ENCODE peak calls at places on chromosomes 5 and 9, in four cellular contexts. W, C, H and P are unnamed samples.
A peak's percentile ranks its signal among the peaks of the same experiment; 100 is the strongest.

GRCh38 chr9:110191616-110192015 is 16.3 kb downstream of the C9orf152 start:
- DNase-seq in C (no peak), H (no peak), W (no peak), P (no peak)

GRCh38 chr5:30849801-30850370 is 343.6 kb upstream of the CDH6 start:
- DNase-seq in C (no peak), W (peak; percentile 22), H (peak; percentile 28), P (no peak)

GRCh38 chr5:54541823-54542783 is 24.5 kb downstream of the SNX18 start:
- DNase-seq in W (no peak), C (no peak), H (no peak), P (no peak)

GRCh38 chr5:10229306-10230048 is 20.2 kb downstream of the ATPSCKMT start:
- DNase-seq in C (no peak), H (no peak), W (no peak), P (no peak)

GRCh38 chr5:147393866-147394265 is 116.0 kb downstream of the DPYSL3 start:
- DNase-seq in H (no peak), W (no peak), C (no peak), P (no peak)

GRCh38 chr5:765948-766631 is 18.4 kb downstream of the ZDHHC11B start:
- DNase-seq in H (no peak), C (peak; percentile 41), W (no peak), P (no peak)

GRCh38 chr5:170273968-170274710 is 23.4 kb downstream of the LCP2 start:
- DNase-seq in W (peak; percentile 27), H (no peak), C (peak; percentile 42), P (no peak)

GRCh38 chr5:159448-160172 is 31.7 kb upstream of the LRRC14B start:
- DNase-seq in C (no peak), W (no peak), H (no peak), P (no peak)

GRCh38 chr5:113608113-113608551 is 94.6 kb downstream of the YTHDC2 start:
- DNase-seq in H (no peak), C (no peak), W (no peak), P (no peak)

GRCh38 chr9:110890416-110890815 is 147.9 kb downstream of the LPAR1 start:
- DNase-seq in W (no peak), H (no peak), C (no peak), P (no peak)

GRCh38 chr9:38162332-38162985 is 93.4 kb upstream of the SHB start:
- DNase-seq in H (no peak), C (no peak), W (no peak), P (no peak)

GRCh38 chr5:178587793-178588611 is 2.2 kb downstream of the COL23A1 start:
- DNase-seq in C (no peak), H (no peak), W (no peak), P (no peak)

GRCh38 chr5:164844348-164844747 is 1338.9 kb downstream of the MAT2B start:
- DNase-seq in C (no peak), H (no peak), W (no peak), P (no peak)

GRCh38 chr9:108776920-108777650 is 78.7 kb downstream of the ACTL7B start:
- DNase-seq in H (peak; percentile 81), C (no peak), W (no peak), P (no peak)

GRCh38 chr5:149094996-149095395 is 32.1 kb upstream of the SH3TC2 start:
- DNase-seq in H (no peak), C (no peak), W (no peak), P (no peak)

GRCh38 chr5:146401021-146401420 is 46.1 kb upstream of the TCERG1 start:
- DNase-seq in C (no peak), W (no peak), H (no peak), P (no peak)

GRCh38 chr5:10493884-10494283 is 52.2 kb downstream of the ROPN1L start:
- DNase-seq in H (no peak), C (no peak), W (no peak), P (no peak)

GRCh38 chr9:86598411-86599239 is 244.4 kb upstream of the TUT7 start:
- DNase-seq in W (no peak), H (no peak), C (no peak), P (no peak)

GRCh38 chr9:100309992-100310391 is 42.8 kb downstream of the TEX10 start:
- DNase-seq in H (no peak), W (no peak), C (no peak), P (no peak)

GRCh38 chr5:143110591-143110990 is 292.9 kb downstream of the NR3C1 start:
- DNase-seq in W (no peak), H (no peak), C (no peak), P (no peak)
- TF ChIP-seq PBX3 in W (no peak), H (no peak), C (no peak), P (no peak)

GRCh38 chr9:70043285-70043684 is 363 bp upstream of the MAMDC2 start:
- DNase-seq in C (no peak), W (no peak), H (no peak), P (no peak)
- TF ChIP-seq PBX3 in C (no peak), W (no peak), H (no peak), P (no peak)

GRCh38 chr9:104256031-104256709 is 162.1 kb downstream of the SMC2 start:
- DNase-seq in W (no peak), H (no peak), C (no peak), P (no peak)
- TF ChIP-seq PBX3 in W (no peak), H (no peak), C (no peak), P (no peak)

GRCh38 chr9:131946169-131946568 is 133.5 kb downstream of the MED27 start:
- DNase-seq in W (no peak), C (no peak), H (no peak), P (no peak)

GRCh38 chr9:131942076-131942720 is 137.5 kb downstream of the MED27 start:
- DNase-seq in C (no peak), H (no peak), W (no peak), P (no peak)

DNA sequence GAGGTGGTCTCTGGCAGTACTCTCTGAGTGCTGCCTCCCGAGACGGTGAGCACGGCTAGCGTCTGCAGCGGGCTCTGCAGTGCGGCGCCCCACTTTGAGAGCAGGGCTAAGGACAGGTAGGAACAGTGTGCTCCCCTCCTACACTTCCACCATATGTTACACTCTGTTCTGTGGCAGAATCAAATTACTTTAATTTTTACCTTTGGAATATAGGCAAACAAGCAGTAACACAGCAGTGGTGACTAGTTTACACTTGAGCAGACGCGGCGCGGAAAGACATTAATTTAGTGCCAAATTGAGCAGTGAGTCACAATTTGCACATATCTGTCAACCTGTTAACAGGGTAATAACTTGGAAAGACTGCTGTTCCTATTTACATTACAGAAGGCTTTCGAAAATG is 136.3 kb downstream of the MED27 start:
- DNase-seq in H (no peak), C (no peak), W (no peak), P (no peak)
- TF ChIP-seq PBX3 in H (no peak), C (no peak), W (no peak), P (no peak)

GRCh38 chr5:132238169-132238744 is 10.6 kb upstream of the P4HA2 start:
- DNase-seq in C (peak; percentile 71), H (peak; percentile 41), W (peak; percentile 71), P (peak; percentile 32)
- TF ChIP-seq PBX3 in C (no peak), H (no peak), W (no peak), P (no peak)